ENCODE peak calls at places on chromosomes 3 and 15, in seven cellular contexts. B, U, L, C, H, V and P are unnamed samples. For H3K4me1, the result is how much of the 10 kb centered on the place peaks cover.

GRCh38 chr15:48928877-48929538 is 34.7 kb downstream of the SHC4 start:
- DNase-seq in B (no peak), U (no peak), L (no peak), C (peak), H (no peak), V (no peak), P (no peak)

GRCh38 chr15:25481208-25481862 is 42.5 kb upstream of the UBE3A start:
- DNase-seq in B (no peak), U (peak), L (no peak), C (peak), H (no peak), V (peak), P (no peak)

GRCh38 chr15:90099072-90099867 is 3.0 kb downstream of the IDH2 start:
- DNase-seq in B (no peak), U (no peak), L (no peak), C (no peak), H (no peak), V (no peak), P (no peak)

GRCh38 chr15:42444415-42445063 is 46.4 kb downstream of the ZNF106 start:
- DNase-seq in B (no peak), U (peak), L (peak), C (peak), H (no peak), V (no peak), P (no peak)

GRCh38 chr3:45435961-45436360 is 47.6 kb downstream of the LARS2 start:
- DNase-seq in B (no peak), U (no peak), L (no peak), C (no peak), H (no peak), V (no peak), P (no peak)

GRCh38 chr15:42138968-42139386 is 17.5 kb downstream of the PLA2G4F start:
- DNase-seq in B (no peak), U (peak), L (no peak), C (no peak), H (no peak), V (peak), P (no peak)

GRCh38 chr3:197487911-197488391 is 67.8 kb downstream of the BDH1 start:
- DNase-seq in B (peak), U (no peak), L (peak), C (peak), H (peak), V (no peak), P (no peak)

GRCh38 chr3:101671014-101671413 is 5.9 kb downstream of the ZBTB11 start:
- DNase-seq in B (no peak), U (no peak), L (no peak), C (no peak), H (no peak), V (no peak), P (no peak)

GRCh38 chr3:160671231-160671630 is 5.7 kb upstream of the ARL14 start:
- DNase-seq in B (no peak), U (no peak), L (no peak), C (no peak), H (no peak), V (no peak), P (no peak)

GRCh38 chr3:194824100-194824499 is 138.4 kb downstream of the FAM43A start:
- DNase-seq in B (no peak), U (no peak), L (no peak), C (no peak), H (no peak), V (no peak), P (no peak)

GRCh38 chr15:75309711-75310110 is 26.2 kb upstream of the COMMD4 start:
- DNase-seq in B (no peak), U (no peak), L (no peak), C (peak), H (no peak), V (peak), P (no peak)

GRCh38 chr15:101781927-101782326 is 21.4 kb upstream of the OR4F6 start:
- DNase-seq in B (no peak), U (peak), L (no peak), C (no peak), H (no peak), V (peak), P (no peak)

GRCh38 chr3:155435821-155436220 is 142.3 kb upstream of the STRIT1 start:
- DNase-seq in B (no peak), U (no peak), L (no peak), C (peak), H (no peak), V (no peak), P (no peak)

GRCh38 chr3:183298708-183299153 is 45.7 kb downstream of the B3GNT5 start:
- DNase-seq in B (no peak), U (peak), L (peak), C (peak), H (peak), V (peak), P (peak)

GRCh38 chr3:63673111-63673510 is 20.6 kb downstream of the SNTN start:
- DNase-seq in B (no peak), U (no peak), L (no peak), C (no peak), H (no peak), V (no peak), P (no peak)

GRCh38 chr3:138464490-138464860 is 30.1 kb downstream of the ESYT3 start:
- DNase-seq in B (no peak), U (no peak), L (no peak), C (no peak), H (no peak), V (no peak), P (no peak)

GRCh38 chr3:42847731-42848130 is 27.9 kb downstream of the CYP8B1 start:
- DNase-seq in B (no peak), U (peak), L (no peak), C (no peak), H (no peak), V (no peak), P (no peak)

GRCh38 chr3:169148448-169149348 is 514.8 kb downstream of the MECOM start:
- DNase-seq in B (no peak), U (peak), L (peak), C (peak), H (peak), V (no peak), P (no peak)

GRCh38 chr3:108114423-108115065 is 23.7 kb upstream of the CD47 start:
- DNase-seq in B (no peak), U (no peak), L (no peak), C (no peak), H (no peak), V (no peak), P (no peak)

GRCh38 chr15:57606816-57607215 is 15.1 kb downstream of the MYZAP start:
- DNase-seq in B (no peak), U (no peak), L (no peak), C (no peak), H (no peak), V (no peak), P (no peak)

GRCh38 chr3:10520118-10520517 is 14.7 kb upstream of the ATP2B2 start:
- DNase-seq in B (no peak), U (no peak), L (no peak), C (no peak), H (peak), V (peak), P (no peak)

GRCh38 chr3:157533298-157533870 is 30.2 kb upstream of the VEPH1 start:
- DNase-seq in B (no peak), U (no peak), L (no peak), C (peak), H (no peak), V (no peak), P (no peak)
- H3K4me3 ChIP-seq in B (no peak), U (no peak), L (no peak), C (peak), H (no peak), V (no peak), P (no peak)

GRCh38 chr3:171825222-171825828 is 15.0 kb upstream of the PLD1 start:
- DNase-seq in B (no peak), U (peak), L (no peak), C (peak), H (no peak), V (no peak), P (no peak)
- H3K4me1 ChIP-seq in B (under half), U (under half), L (under half), C (under half), H (under half), V (under half), P (under half)

GRCh38 chr3:15629860-15630597 is 28.5 kb downstream of the BTD start:
- DNase-seq in B (no peak), U (peak), L (peak), C (peak), H (peak), V (peak), P (peak)
- H3K4me3 ChIP-seq in B (peak), U (no peak), L (no peak), C (peak), H (peak), V (no peak), P (no peak)

DNA sequence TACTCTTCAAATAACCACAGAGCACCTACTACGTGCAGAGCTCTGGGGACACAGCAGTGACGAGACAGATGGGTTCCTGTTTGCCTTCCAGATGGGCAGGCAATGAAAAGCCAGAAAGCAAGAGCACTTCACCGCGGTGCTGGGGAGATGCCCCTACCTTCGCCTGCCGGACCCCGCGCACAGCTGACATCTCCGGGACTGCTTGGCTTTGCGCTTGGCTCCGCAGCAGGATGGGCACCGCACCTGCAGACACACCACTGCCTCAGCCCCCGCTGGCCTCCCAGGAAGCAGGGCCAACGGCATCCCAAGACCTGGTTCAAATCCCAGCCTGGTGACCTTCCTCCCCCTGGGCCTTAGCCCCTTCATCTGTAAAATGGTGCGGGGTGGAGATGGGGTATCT is 17.1 kb downstream of the SSUH2 start:
- DNase-seq in B (no peak), U (no peak), L (no peak), C (no peak), H (no peak), V (no peak), P (no peak)
- H3K4me1 ChIP-seq in B (under half), U (under half), L (under half), C (under half), H (under half), V (under half), P (under half)

GRCh38 chr3:124636101-124636862 is 94.0 kb upstream of the UMPS start:
- DNase-seq in B (no peak), U (peak), L (no peak), C (no peak), H (no peak), V (peak), P (no peak)

GRCh38 chr3:124635169-124635539 is 95.1 kb upstream of the UMPS start:
- DNase-seq in B (no peak), U (no peak), L (no peak), C (no peak), H (no peak), V (no peak), P (no peak)

GRCh38 chr3:124639406-124640237 is 90.6 kb upstream of the UMPS start:
- DNase-seq in B (no peak), U (no peak), L (no peak), C (no peak), H (no peak), V (no peak), P (no peak)

GRCh38 chr3:124634210-124635168 is 95.8 kb upstream of the UMPS start:
- DNase-seq in B (no peak), U (no peak), L (no peak), C (no peak), H (no peak), V (peak), P (no peak)

GRCh38 chr3:124636863-124637296 is 93.4 kb upstream of the UMPS start:
- DNase-seq in B (no peak), U (no peak), L (peak), C (no peak), H (no peak), V (no peak), P (no peak)
- H3K4me3 ChIP-seq in B (no peak), U (no peak), L (no peak), C (no peak), H (no peak), V (no peak), P (no peak)

DNA sequence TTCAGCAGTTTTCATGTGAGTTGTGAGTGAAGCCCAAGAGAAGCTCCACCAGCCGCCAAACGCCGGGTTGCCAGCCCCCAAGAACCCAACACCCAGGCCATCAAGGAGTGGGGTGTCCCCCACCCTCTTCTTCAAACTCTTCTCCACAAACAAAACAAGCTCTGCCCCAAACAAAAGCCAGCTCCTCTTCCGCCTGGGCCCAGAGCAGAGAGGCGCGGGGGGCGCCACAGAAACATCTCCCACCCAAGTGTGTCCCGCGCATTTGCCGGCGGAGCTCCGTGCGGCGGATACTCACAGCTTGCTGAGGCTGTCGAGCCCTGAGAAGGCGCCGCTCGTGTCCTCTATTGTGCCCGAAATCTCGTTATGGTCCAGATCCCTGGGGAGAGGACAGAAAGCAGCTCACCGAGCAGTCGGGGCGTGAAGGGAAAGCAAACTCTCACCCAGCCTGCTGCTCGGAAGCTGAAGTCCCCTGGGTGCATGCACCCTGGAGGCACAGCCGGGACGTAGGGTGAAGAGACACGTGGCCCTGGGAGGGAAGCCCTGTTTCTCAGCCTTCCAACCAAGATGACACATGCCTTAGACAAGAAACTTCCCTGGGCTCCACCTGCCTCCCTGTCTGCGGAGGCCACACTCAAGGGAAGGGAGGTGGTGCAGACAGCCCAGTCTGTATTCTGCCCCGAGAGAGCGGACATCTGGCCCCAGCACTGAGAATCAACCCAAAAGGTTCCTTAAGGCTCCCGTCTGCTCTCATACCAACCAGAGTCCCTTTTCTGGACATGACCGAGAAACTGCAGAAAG is 95.7 kb downstream of the LRIG1 start:
- DNase-seq in B (no peak), U (no peak), L (no peak), C (peak), H (no peak), V (peak), P (no peak)
- H3K4me1 ChIP-seq in B (under half), U (under half), L (half or more), C (under half), H (half or more), V (under half), P (under half)

GRCh38 chr15:60002528-60003218 is 1.4 kb upstream of the FOXB1 start:
- DNase-seq in B (no peak), U (no peak), L (no peak), C (no peak), H (no peak), V (peak), P (no peak)

GRCh38 chr15:60000113-60000823 is 3.8 kb upstream of the FOXB1 start:
- DNase-seq in B (no peak), U (peak), L (no peak), C (no peak), H (no peak), V (peak), P (no peak)

GRCh38 chr15:59999558-60000112 is 4.5 kb upstream of the FOXB1 start:
- DNase-seq in B (no peak), U (no peak), L (no peak), C (no peak), H (no peak), V (peak), P (no peak)

GRCh38 chr15:60001642-60002527 is 2.2 kb upstream of the FOXB1 start:
- DNase-seq in B (no peak), U (no peak), L (no peak), C (no peak), H (no peak), V (peak), P (no peak)

GRCh38 chr15:60000824-60001641 is 3.1 kb upstream of the FOXB1 start:
- DNase-seq in B (no peak), U (no peak), L (no peak), C (no peak), H (no peak), V (peak), P (no peak)
- H3K4me3 ChIP-seq in B (no peak), U (no peak), L (no peak), C (no peak), H (no peak), V (peak), P (no peak)

GRCh38 chr15:34890424-34890823 is 79.1 kb downstream of the AQR start:
- DNase-seq in B (no peak), U (no peak), L (no peak), C (peak), H (no peak), V (no peak), P (no peak)
- H3K4me1 ChIP-seq in B (under half), U (under half), L (under half), C (under half), H (under half), V (under half), P (under half)

GRCh38 chr3:48672522-48672921 is 9.8 kb upstream of the CELSR3 start:
- DNase-seq in B (no peak), U (no peak), L (no peak), C (no peak), H (no peak), V (no peak), P (no peak)

GRCh38 chr3:48678056-48678455 is 7.7 kb downstream of the NCKIPSD start:
- DNase-seq in B (no peak), U (peak), L (no peak), C (peak), H (no peak), V (no peak), P (no peak)

GRCh38 chr3:48678566-48679380 is 6.9 kb downstream of the NCKIPSD start:
- DNase-seq in B (no peak), U (no peak), L (no peak), C (no peak), H (no peak), V (no peak), P (no peak)

GRCh38 chr3:48679416-48680380 is 6.0 kb downstream of the NCKIPSD start:
- DNase-seq in B (no peak), U (no peak), L (no peak), C (no peak), H (no peak), V (no peak), P (no peak)

DNA sequence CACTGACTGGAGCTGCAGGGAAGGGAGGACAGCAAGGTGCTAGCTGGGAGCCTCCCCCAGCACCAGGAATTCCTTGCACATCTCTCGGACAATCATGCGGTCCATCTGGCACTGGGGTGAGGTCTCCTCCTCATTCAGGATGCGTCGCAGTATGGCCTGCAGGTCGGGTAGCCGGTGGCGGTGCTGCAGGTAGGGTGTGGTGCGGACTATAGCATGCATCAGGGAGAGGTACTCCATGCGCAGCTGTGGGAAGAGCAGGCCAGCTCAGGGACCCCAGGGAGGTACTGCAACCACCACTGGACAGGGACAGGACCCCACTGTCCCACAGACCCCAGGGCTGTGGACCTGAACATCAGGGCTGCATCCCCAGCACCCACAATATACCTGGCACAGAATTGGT is 11.2 kb downstream of the NCKIPSD start:
- DNase-seq in B (no peak), U (no peak), L (no peak), C (no peak), H (no peak), V (no peak), P (no peak)
- H3K4me3 ChIP-seq in B (no peak), U (no peak), L (no peak), C (no peak), H (no peak), V (no peak), P (no peak)